ENCODE peak calls at places on chromosomes 7 and 10, in nine cellular contexts. Q is fibroblast of lung, N is progenitor cell of endocrine pancreas, V is psoas muscle, F is GM20000, B is kidney, W is prostate gland, L is gastrocnemius medialis, C is neural crest cell. R is an unnamed sample.

GRCh38 chr7:97418312-97418711 is 300.8 kb downstream of the SDHAF3 start:
- DNase-seq in Q (no peak), N (no peak), V (no peak), F (no peak), B (no peak), W (no peak), L (no peak), C (no peak), R (no peak)

GRCh38 chr7:50665403-50666123 is 100.4 kb upstream of the DDC start:
- DNase-seq in Q (no peak), N (no peak), V (no peak), F (no peak), B (no peak), W (no peak), L (no peak), C (no peak), R (no peak)

GRCh38 chr10:86522385-86522855 is 828 bp upstream of the WAPL start:
- DNase-seq in Q (no peak), N (no peak), V (no peak), F (no peak), B (no peak), W (no peak), L (no peak), C (no peak), R (peak)

GRCh38 chr7:105345725-105346124 is 43.0 kb downstream of the SRPK2 start:
- DNase-seq in Q (no peak), N (no peak), V (no peak), F (no peak), B (no peak), W (no peak), L (no peak), C (no peak), R (no peak)

GRCh38 chr10:125023862-125024495 is 82.1 kb downstream of the ZRANB1 start:
- DNase-seq in Q (no peak), N (no peak), V (peak), F (no peak), B (peak), W (peak), L (peak), C (no peak), R (peak)

GRCh38 chr10:124091646-124092269 is 1.6 kb downstream of the CHST15 start:
- DNase-seq in Q (peak), N (peak), V (peak), F (peak), B (peak), W (no peak), L (peak), C (peak), R (no peak)

GRCh38 chr7:141356096-141356495 is 195.1 kb upstream of the AGK start:
- DNase-seq in Q (peak), N (no peak), V (no peak), F (no peak), B (no peak), W (no peak), L (no peak), C (no peak), R (peak)

GRCh38 chr7:19066109-19066508 is 51.3 kb downstream of the TWIST1 start:
- DNase-seq in Q (no peak), N (no peak), V (no peak), F (no peak), B (no peak), W (no peak), L (no peak), C (no peak), R (no peak)

GRCh38 chr10:79269969-79270368 is 77.3 kb upstream of the PPIF start:
- DNase-seq in Q (no peak), N (no peak), V (no peak), F (no peak), B (no peak), W (no peak), L (no peak), C (no peak), R (no peak)

GRCh38 chr7:70728873-70729552 is 402.9 kb upstream of the GALNT17 start:
- DNase-seq in Q (no peak), N (no peak), V (no peak), F (no peak), B (no peak), W (no peak), L (no peak), C (no peak), R (no peak)

GRCh38 chr7:84829719-84830118 is 357.1 kb downstream of the SEMA3D start:
- DNase-seq in Q (no peak), N (no peak), V (no peak), F (no peak), B (no peak), W (no peak), L (no peak), C (no peak), R (no peak)

GRCh38 chr10:102714621-102715455 is at the start of gene SFXN2:
- DNase-seq in Q (no peak), N (no peak), V (no peak), F (no peak), B (peak), W (peak), L (no peak), C (no peak), R (no peak)

GRCh38 chr10:76086571-76087260 is 655.3 kb downstream of the LRMDA start:
- DNase-seq in Q (peak), N (no peak), V (peak), F (peak), B (peak), W (peak), L (peak), C (no peak), R (peak)

GRCh38 chr7:121595949-121596692 is 200.0 kb upstream of the FAM3C start:
- DNase-seq in Q (no peak), N (no peak), V (no peak), F (no peak), B (no peak), W (no peak), L (no peak), C (no peak), R (no peak)

GRCh38 chr7:94481246-94481645 is 28.4 kb upstream of the CASD1 start:
- DNase-seq in Q (no peak), N (no peak), V (no peak), F (no peak), B (no peak), W (no peak), L (no peak), C (no peak), R (no peak)

GRCh38 chr10:7915923-7916322 is 97.6 kb downstream of the TAF3 start:
- DNase-seq in Q (peak), N (no peak), V (no peak), F (no peak), B (no peak), W (peak), L (no peak), C (no peak), R (peak)

GRCh38 chr7:80858141-80858903 is 60.5 kb downstream of the SEMA3C start:
- DNase-seq in Q (peak), N (no peak), V (no peak), F (peak), B (no peak), W (no peak), L (no peak), C (no peak), R (peak)

GRCh38 chr7:3201937-3202715 is 98.9 kb upstream of the SDK1 start:
- DNase-seq in Q (no peak), N (no peak), V (no peak), F (no peak), B (peak), W (no peak), L (no peak), C (no peak), R (no peak)

GRCh38 chr10:43151371-43151770 is 13.1 kb downstream of the CSGALNACT2 start:
- DNase-seq in Q (no peak), N (no peak), V (no peak), F (no peak), B (no peak), W (no peak), L (no peak), C (no peak), R (peak)

GRCh38 chr10:48294431-48294830 is 12.0 kb upstream of the MAPK8 start:
- DNase-seq in Q (no peak), N (no peak), V (no peak), F (no peak), B (no peak), W (no peak), L (no peak), C (no peak), R (no peak)

GRCh38 chr7:128053991-128054390 is 22.8 kb upstream of the LRRC4 start:
- DNase-seq in Q (no peak), N (no peak), V (no peak), F (no peak), B (no peak), W (no peak), L (no peak), C (no peak), R (no peak)
- TF ChIP-seq CTCF in Q (no peak), N (no peak), V (no peak), F (no peak), B (no peak), W (no peak), L (no peak), C (no peak), R (no peak)

GRCh38 chr10:126902157-126902556 is 3.1 kb upstream of the DOCK1 start:
- DNase-seq in Q (peak), N (no peak), V (no peak), F (no peak), B (peak), W (no peak), L (no peak), C (no peak), R (peak)
- TF ChIP-seq CTCF in Q (peak), N (no peak), V (no peak), F (no peak), B (no peak), W (no peak), L (no peak), C (no peak), R (peak)

GRCh38 chr7:821688-822087 is 10.6 kb upstream of the SUN1 start:
- DNase-seq in Q (no peak), N (no peak), V (no peak), F (no peak), B (peak), W (no peak), L (no peak), C (no peak), R (no peak)
- TF ChIP-seq CTCF in Q (no peak), N (no peak), V (peak), F (no peak), B (no peak), W (no peak), L (peak), C (no peak), R (no peak)

DNA sequence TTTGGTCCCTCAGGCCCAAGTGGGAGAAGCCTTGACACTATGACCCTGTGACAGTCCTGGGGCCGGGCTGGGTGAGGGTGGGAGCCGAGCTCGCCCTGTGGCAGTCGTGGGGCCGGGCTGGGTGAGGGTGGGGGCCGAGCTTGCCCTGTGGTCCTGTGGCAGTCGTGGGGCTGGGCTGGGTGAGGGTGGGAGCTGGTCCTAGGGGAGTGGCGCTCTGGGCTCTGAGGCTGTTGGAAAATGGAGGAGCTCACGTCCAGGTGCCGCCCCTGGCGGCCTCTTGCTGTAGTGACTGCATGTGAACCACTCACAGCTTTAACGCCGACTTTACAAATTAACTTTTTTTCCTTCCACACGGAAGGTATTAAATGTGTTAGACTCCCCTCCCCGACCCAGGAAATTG is 312.6 kb downstream of the WDR37 start:
- DNase-seq in Q (peak), N (peak), V (no peak), F (peak), B (no peak), W (no peak), L (no peak), C (peak), R (no peak)
- TF ChIP-seq CTCF in Q (peak), N (peak), V (peak), F (peak), B (peak), W (peak), L (peak), C (peak), R (no peak)

GRCh38 chr7:154913645-154914579 is 89.0 kb downstream of the PAXIP1 start:
- DNase-seq in Q (peak), N (peak), V (peak), F (peak), B (peak), W (peak), L (peak), C (peak), R (peak)
- TF ChIP-seq CTCF in Q (peak), N (peak), V (peak), F (peak), B (peak), W (peak), L (peak), C (peak), R (peak)

GRCh38 chr10:122521011-122521410 is 39.5 kb upstream of the DMBT1 start:
- DNase-seq in Q (peak), N (no peak), V (no peak), F (no peak), B (no peak), W (no peak), L (no peak), C (no peak), R (no peak)

GRCh38 chr10:122526892-122527291 is 33.7 kb upstream of the DMBT1 start:
- DNase-seq in Q (no peak), N (no peak), V (no peak), F (no peak), B (no peak), W (no peak), L (no peak), C (no peak), R (no peak)

GRCh38 chr10:122530177-122530576 is 30.4 kb upstream of the DMBT1 start:
- DNase-seq in Q (no peak), N (no peak), V (no peak), F (no peak), B (no peak), W (no peak), L (no peak), C (no peak), R (no peak)

GRCh38 chr10:122524811-122525210 is 35.7 kb upstream of the DMBT1 start:
- DNase-seq in Q (no peak), N (no peak), V (no peak), F (no peak), B (no peak), W (no peak), L (no peak), C (no peak), R (no peak)

GRCh38 chr10:122525788-122526187 is 34.8 kb upstream of the DMBT1 start:
- DNase-seq in Q (no peak), N (no peak), V (no peak), F (no peak), B (no peak), W (no peak), L (no peak), C (no peak), R (no peak)
- TF ChIP-seq CTCF in Q (peak), N (peak), V (peak), F (no peak), B (peak), W (no peak), L (peak), C (peak), R (peak)

DNA sequence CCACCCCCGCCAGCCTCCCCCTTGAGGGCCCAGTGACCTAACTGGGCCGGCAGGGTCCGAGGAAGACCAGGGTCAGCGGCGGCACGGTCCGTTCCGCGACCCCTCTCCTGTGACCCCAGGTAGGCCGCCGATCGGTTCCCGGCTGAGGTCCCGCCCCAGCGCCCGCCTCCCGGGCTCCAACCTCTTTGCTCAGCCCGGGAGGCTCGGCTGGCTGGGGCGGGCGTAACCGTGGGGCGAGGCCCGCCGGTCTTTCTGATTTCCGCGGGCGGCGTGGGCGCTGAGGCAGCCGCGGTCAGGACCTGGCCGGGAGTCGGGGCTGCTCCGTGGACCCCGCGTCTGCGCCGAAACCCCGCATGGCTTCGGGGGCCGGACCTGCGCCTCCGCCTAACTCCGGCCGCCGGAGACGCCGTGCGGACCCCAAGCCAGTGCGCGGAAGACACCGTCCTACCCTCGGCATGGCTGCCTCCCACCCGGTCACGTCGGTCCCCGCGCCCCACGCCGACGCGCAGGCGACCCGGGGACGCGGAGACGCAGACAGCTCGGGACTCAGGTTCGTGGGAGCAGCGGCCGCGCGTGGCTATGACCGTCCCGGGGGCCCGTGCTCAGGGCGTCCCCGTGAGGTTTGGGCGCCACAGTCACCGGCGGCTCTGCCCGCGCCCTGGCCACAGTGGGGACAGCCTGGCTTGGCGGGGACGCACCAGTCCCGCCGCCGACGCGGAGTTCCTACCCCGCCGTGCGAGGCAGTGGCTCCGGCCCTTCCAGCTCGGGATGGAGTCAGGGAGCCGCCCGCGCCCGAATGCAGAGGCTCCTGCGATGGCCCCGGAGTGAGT is 1.0 kb upstream of the VENTX start:
- DNase-seq in Q (no peak), N (no peak), V (no peak), F (no peak), B (peak), W (no peak), L (no peak), C (no peak), R (no peak)
- TF ChIP-seq CTCF in Q (no peak), N (no peak), V (no peak), F (no peak), B (no peak), W (no peak), L (no peak), C (no peak), R (no peak)

DNA sequence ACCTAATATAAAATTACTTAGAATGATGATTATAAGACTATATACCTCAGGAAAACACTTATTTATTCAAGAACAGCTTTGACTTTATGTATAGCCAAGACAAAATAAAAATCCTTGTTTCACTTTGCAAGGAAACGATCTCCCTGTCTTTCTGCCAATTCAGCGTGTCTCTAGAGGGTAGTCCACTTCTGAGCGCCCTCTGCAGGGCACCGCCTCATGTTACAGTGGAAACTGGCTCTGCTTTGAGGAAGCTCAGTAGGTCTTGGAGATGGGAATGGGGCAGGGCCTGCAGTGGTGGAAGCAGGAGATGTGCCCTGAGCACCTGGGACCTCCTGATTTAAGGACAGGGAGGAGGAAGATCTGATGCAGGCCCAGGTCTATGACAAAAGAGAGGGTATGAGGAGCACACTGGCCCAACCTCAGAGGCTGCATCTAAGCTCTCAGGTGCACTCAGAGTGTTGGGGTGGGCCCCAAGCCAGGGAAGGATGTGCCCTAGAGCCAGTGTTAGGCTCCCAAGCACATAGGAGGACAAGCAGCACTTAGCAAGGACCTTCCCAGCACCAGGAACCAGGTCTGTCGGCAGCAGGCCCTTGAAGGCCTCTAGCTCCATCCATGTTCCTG is 481.0 kb downstream of the TNS3 start:
- DNase-seq in Q (peak), N (no peak), V (no peak), F (no peak), B (no peak), W (no peak), L (no peak), C (peak), R (peak)
- TF ChIP-seq CTCF in Q (peak), N (peak), V (no peak), F (peak), B (peak), W (no peak), L (peak), C (peak), R (peak)

DNA sequence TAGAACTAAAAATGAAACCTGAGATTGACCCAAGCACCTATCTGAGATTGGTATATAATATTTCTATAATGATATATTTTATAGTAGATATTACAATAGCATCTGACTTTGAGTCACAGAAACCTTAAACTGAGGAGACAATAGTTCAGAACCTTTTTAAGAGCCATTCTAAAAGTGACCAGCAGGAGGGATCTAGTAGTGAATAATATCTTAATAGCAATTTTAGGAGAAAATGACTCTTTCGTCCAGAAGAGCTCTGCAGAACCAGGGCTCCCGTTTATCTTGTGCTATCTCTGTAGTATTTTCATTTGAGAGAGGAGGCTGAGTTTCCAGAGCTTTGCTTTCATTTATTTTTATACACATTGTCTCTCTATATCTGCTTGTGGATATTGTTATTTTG is 68.1 kb downstream of the PODXL start:
- DNase-seq in Q (no peak), N (no peak), V (no peak), F (no peak), B (no peak), W (no peak), L (no peak), C (no peak), R (no peak)
- TF ChIP-seq CTCF in Q (peak), N (peak), V (peak), F (no peak), B (no peak), W (no peak), L (peak), C (peak), R (peak)

GRCh38 chr7:28364082-28364481 is 48.2 kb upstream of the CREB5 start:
- DNase-seq in Q (no peak), N (no peak), V (no peak), F (no peak), B (no peak), W (no peak), L (no peak), C (no peak), R (no peak)

GRCh38 chr7:28360739-28361138 is 51.6 kb upstream of the CREB5 start:
- DNase-seq in Q (no peak), N (no peak), V (no peak), F (no peak), B (no peak), W (no peak), L (no peak), C (no peak), R (no peak)

GRCh38 chr7:28358423-28358868 is 53.9 kb upstream of the CREB5 start:
- DNase-seq in Q (peak), N (no peak), V (no peak), F (no peak), B (no peak), W (no peak), L (no peak), C (no peak), R (peak)

DNA sequence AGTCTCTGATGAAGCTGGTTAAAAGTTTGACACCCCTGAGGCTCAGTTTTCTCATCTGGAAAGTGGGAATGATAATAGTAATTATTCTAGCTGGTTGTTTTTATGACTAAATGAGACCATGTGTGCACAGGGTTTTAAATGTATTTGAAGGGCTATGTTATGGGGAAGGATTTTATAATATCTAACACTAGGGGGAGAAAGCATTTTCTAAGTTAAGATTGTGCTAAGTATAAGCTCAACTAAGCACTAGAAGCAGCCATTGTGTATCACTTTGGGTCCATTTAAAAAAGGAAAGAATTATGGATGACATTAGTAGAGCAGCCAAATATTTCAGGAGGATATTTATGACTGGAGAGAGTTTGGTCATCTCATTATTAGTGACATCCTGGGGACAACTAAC is 49.5 kb upstream of the CREB5 start:
- DNase-seq in Q (no peak), N (no peak), V (no peak), F (no peak), B (no peak), W (no peak), L (no peak), C (no peak), R (no peak)
- TF ChIP-seq CTCF in Q (peak), N (peak), V (no peak), F (no peak), B (no peak), W (no peak), L (no peak), C (peak), R (peak)